ENCODE peak calls at places on chromosomes 3 and 15, in eight cellular contexts. C, J, U, O, Q, G, P and K are unnamed samples.

GRCh38 chr3:194671900-194672808 is at the start of gene LSG1:
- DNase-seq in O (peak), Q (peak), C (peak), P (peak), J (peak), U (peak), G (peak), K (peak)

GRCh38 chr15:36468746-36469145 is 110.7 kb upstream of the CDIN1 start:
- DNase-seq in J (no peak), C (peak), G (peak), O (peak), U (no peak), Q (no peak), P (no peak), K (peak)

GRCh38 chr15:99103279-99103678 is 1.6 kb upstream of the SYNM start:
- DNase-seq in Q (no peak), J (no peak), O (no peak), C (no peak), G (no peak), U (no peak), P (no peak), K (no peak)

GRCh38 chr15:51260262-51260661 is 78.1 kb downstream of the CYP19A1 start:
- DNase-seq in Q (no peak), G (peak), C (no peak), J (no peak), O (peak), P (no peak), U (no peak), K (no peak)

GRCh38 chr3:129289201-129289921 is 10.7 kb downstream of the HMCES start:
- DNase-seq in Q (no peak), J (no peak), G (peak), O (peak), P (no peak), C (peak), U (no peak), K (no peak)

GRCh38 chr15:74956648-74957300 is at the start of gene RPP25:
- DNase-seq in G (peak), J (peak), O (peak), Q (peak), C (peak), P (peak), U (peak), K (peak)

GRCh38 chr3:80870476-80871041 is 890.9 kb downstream of the GBE1 start:
- DNase-seq in Q (peak), J (no peak), P (no peak), G (no peak), C (no peak), U (no peak), O (no peak), K (no peak)

GRCh38 chr3:111751961-111752360 is 107.1 kb upstream of the PHLDB2 start:
- DNase-seq in P (no peak), C (peak), G (peak), Q (no peak), O (peak), J (no peak), U (no peak), K (no peak)

GRCh38 chr15:65460948-65461347 is 38.2 kb upstream of the IGDCC4 start:
- DNase-seq in U (no peak), C (no peak), O (peak), Q (no peak), G (peak), P (no peak), J (no peak), K (no peak)

GRCh38 chr15:41971089-41971892 is 1.1 kb downstream of the EHD4 start:
- DNase-seq in O (peak), U (peak), Q (peak), J (peak), C (peak), P (peak), G (peak), K (peak)

GRCh38 chr3:42733501-42734262 is 31.1 kb upstream of the HHATL start:
- DNase-seq in P (no peak), G (no peak), J (no peak), O (no peak), U (no peak), C (no peak), Q (peak), K (no peak)

GRCh38 chr15:57665939-57666338 is 40.6 kb upstream of the POLR2M start:
- DNase-seq in O (no peak), G (no peak), C (no peak), Q (no peak), U (no peak), J (no peak), P (no peak), K (no peak)